ENCODE peak calls at places on chromosomes 12 and 14, in seven cellular contexts. A is dorsolateral prefrontal cortex, D is brain microvascular endothelial cell, B is transverse colon, S is esophagus muscularis mucosa, G is left lung, T is neuronal stem cell. V is an unnamed sample.

GRCh38 chr12:69239922-69240624 is 704 bp downstream of the CPSF6 start:
- DNase-seq in A (peak), G (peak), S (no peak), B (peak), D (peak), T (peak), V (no peak)

GRCh38 chr12:12613334-12613733 is 1.7 kb downstream of the CREBL2 start:
- DNase-seq in D (no peak), T (no peak), B (no peak), G (no peak), S (no peak), A (no peak), V (no peak)

GRCh38 chr12:54329756-54330155 is 4.8 kb downstream of the COPZ1 start:
- DNase-seq in A (no peak), B (no peak), S (no peak), D (no peak), G (no peak), T (no peak), V (no peak)

GRCh38 chr14:30195946-30196345 is 268.3 kb upstream of the PRKD1 start:
- DNase-seq in G (no peak), D (no peak), A (no peak), B (no peak), S (no peak), T (no peak), V (no peak)

GRCh38 chr14:97336179-97336578 is 539.0 kb downstream of the VRK1 start:
- DNase-seq in T (no peak), G (no peak), S (no peak), D (no peak), B (no peak), A (no peak), V (no peak)

GRCh38 chr12:51505363-51505762 is 80.7 kb downstream of the SLC4A8 start:
- DNase-seq in A (no peak), D (no peak), T (no peak), G (no peak), B (no peak), S (no peak), V (no peak)

GRCh38 chr14:39469094-39469710 is 37.0 kb upstream of the FBXO33 start:
- DNase-seq in D (no peak), G (peak), S (no peak), T (no peak), A (no peak), B (peak), V (no peak)

GRCh38 chr12:75560167-75560566 is 48.8 kb upstream of the KRR1 start:
- DNase-seq in G (no peak), D (peak), S (no peak), B (no peak), T (no peak), A (no peak), V (no peak)

GRCh38 chr12:26696613-26697092 is 136.3 kb downstream of the ITPR2 start:
- DNase-seq in A (no peak), G (no peak), S (no peak), D (peak), B (no peak), T (no peak), V (no peak)

GRCh38 chr12:21912318-21912717 is 28.9 kb downstream of the ABCC9 start:
- DNase-seq in A (no peak), S (no peak), B (no peak), D (peak), G (no peak), T (no peak), V (no peak)

GRCh38 chr14:27409936-27410335 is 812.1 kb upstream of the NOVA1 start:
- DNase-seq in G (no peak), D (no peak), A (no peak), S (no peak), B (no peak), T (no peak), V (no peak)

GRCh38 chr12:78887008-78887407 is 22.4 kb downstream of the SYT1 start:
- DNase-seq in B (no peak), A (no peak), D (peak), S (no peak), G (no peak), T (no peak), V (no peak)

GRCh38 chr12:16389594-16389993 is 42.1 kb downstream of the MGST1 start:
- DNase-seq in G (no peak), T (no peak), D (peak), B (no peak), S (no peak), A (no peak), V (peak)

DNA sequence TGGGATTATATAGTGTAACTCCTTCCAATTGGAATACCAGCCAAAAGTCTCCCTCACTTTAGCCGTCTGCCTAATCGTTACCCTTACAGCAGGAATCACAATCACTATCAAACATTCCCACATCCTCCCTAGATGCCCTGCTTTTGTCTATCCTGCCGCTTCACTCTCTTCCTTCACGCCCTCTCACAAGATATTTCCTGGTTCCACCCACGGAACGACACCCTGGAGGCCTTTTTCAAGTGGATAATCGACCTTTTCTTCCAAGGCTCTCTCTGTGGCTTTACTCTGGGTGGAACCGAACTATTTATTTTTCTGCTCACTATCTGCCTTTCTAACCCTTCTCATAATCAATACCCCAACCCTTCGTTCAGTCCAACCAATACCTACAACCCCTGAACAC is 58.9 kb downstream of the MOK start:
- DNase-seq in S (no peak), A (no peak), G (no peak), B (no peak), T (no peak), D (no peak), V (no peak)
- H3K27ac ChIP-seq in S (no peak), A (no peak), G (no peak), B (no peak), T (no peak), D (no peak), V (no peak)

DNA sequence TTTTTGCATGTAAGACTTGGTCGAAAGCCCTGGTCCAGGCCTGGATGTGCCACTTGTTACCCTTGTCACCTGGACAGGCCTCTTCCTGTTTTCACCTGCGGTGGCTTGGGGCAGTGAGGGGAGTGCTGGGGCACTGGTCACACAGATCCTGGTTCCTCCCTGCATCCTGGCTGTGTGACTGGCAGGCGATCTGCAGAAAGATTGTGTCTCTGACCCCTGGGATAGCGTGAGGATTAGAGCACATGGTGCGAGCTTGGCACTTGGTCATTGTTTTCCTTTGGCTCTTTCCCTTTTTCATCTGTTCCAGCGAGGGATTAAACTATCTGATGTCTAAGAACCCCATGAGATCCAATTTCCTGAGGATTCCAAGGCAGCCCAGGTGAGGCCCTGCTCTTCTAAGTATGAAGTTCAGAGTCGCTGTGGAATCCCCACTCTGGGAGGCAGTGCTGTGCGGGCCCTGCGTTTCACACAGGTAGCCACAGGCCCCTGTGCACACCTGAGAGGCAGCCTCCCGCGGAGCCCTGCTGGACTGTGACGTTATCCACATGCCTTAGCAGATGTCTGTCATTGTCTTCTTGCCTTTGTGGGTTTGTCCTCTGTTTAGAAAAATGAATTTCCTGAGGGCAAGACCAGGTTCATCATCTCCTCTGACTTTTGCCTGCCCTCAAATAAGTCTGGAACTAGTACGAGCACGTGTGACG is 288.4 kb downstream of the CACNA1C start:
- DNase-seq in S (no peak), T (no peak), D (no peak), B (no peak), A (no peak), G (no peak), V (no peak)
- H3K27ac ChIP-seq in S (peak), T (no peak), D (no peak), B (peak), A (no peak), G (peak), V (no peak)

GRCh38 chr12:80794506-80794905 is 77.8 kb downstream of the MYF5 start:
- DNase-seq in A (no peak), T (peak), G (no peak), D (no peak), S (no peak), B (no peak), V (no peak)

GRCh38 chr12:80792861-80793260 is 76.1 kb downstream of the MYF5 start:
- DNase-seq in D (no peak), S (no peak), B (no peak), A (no peak), G (no peak), T (no peak), V (no peak)

DNA sequence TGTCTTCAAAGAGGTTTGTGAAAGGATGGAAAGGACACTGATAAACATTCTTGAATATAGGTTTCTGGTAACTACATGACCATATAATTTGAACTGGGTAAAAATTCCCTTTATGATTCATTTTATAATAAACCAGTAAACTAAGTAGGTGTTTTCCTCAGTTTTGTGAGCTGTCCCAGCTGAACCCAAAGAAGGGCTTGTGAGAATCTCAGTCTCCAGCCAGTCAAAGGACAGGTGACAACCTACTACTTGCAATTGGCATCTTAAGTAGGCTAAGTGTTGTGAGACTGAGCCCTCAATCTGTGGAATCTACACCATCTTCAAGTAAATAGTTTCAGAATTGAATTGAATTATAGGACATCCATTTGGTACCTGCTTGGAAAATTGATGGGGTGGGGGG is 75.2 kb downstream of the MYF5 start:
- DNase-seq in G (no peak), A (no peak), D (no peak), T (no peak), B (no peak), S (no peak), V (no peak)
- H3K27ac ChIP-seq in G (no peak), A (no peak), D (no peak), T (no peak), B (no peak), S (no peak), V (no peak)

GRCh38 chr14:95562892-95563685 is 28.2 kb downstream of the GLRX5 start:
- DNase-seq in B (no peak), S (no peak), D (peak), T (no peak), A (no peak), G (no peak), V (no peak)
- H3K27ac ChIP-seq in B (no peak), S (no peak), D (no peak), T (no peak), A (no peak), G (no peak), V (no peak)

DNA sequence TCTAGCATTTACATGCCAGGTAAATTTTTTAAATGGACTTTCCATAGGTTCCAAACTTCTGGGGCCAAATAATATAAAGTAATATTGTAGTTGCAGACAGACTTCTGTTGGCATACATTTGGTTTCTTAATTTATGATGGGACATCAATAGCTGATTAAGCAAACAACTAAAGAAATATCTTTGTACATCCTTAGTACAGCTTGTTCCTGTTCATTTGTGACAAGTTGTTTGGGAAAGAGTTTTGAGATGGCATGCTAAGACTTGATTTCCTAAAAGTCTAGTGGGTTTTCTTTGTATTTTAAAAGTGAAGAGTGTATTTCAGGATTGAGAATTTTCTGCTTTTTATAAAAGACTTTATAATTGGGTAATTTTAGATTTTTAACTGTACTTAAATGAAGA is 41.0 kb downstream of the CCDC91 start:
- DNase-seq in A (no peak), T (no peak), D (no peak), B (no peak), S (no peak), G (no peak), V (no peak)
- H3K27ac ChIP-seq in A (no peak), T (no peak), D (no peak), B (no peak), S (peak), G (no peak), V (no peak)

V was measured in epithelial cell of prostate.